ENCODE peak calls at places on chromosomes 4 and X, in four cellular contexts. F, J, D and Q are unnamed samples.
A peak's percentile ranks its signal among the peaks of the same experiment; 100 is the strongest.

GRCh38 chr4:73589887-73590801 is 30.1 kb downstream of the RASSF6 start:
- DNase-seq in J (peak; percentile 94), D (no peak), F (peak; percentile 42), Q (no peak)

GRCh38 chr4:11367371-11367770 is 61.3 kb downstream of the HS3ST1 start:
- DNase-seq in F (peak; percentile 18), J (no peak), D (no peak), Q (peak; percentile 79)

GRCh38 chr4:148007303-148007702 is 275.4 kb downstream of the ARHGAP10 start:
- DNase-seq in J (no peak), F (no peak), D (peak; percentile 92), Q (no peak)

GRCh38 chr4:57020467-57021101 is 41.9 kb downstream of the POLR2B start:
- DNase-seq in J (no peak), F (no peak), D (peak; percentile 7), Q (no peak)

GRCh38 chr4:129240816-129241215 is 144.9 kb downstream of the C4orf33 start:
- DNase-seq in J (no peak), F (peak; percentile 52), D (no peak), Q (no peak)

GRCh38 chrX:39815621-39816020 is 282.1 kb downstream of the BCOR start:
- DNase-seq in D (no peak), J (no peak), F (no peak), Q (no peak)

GRCh38 chr4:83618991-83619390 is 83.1 kb downstream of the GPAT3 start:
- DNase-seq in J (no peak), F (no peak), D (no peak), Q (no peak)

GRCh38 chrX:145735036-145735435 is 82.6 kb upstream of the SLITRK2 start:
- DNase-seq in D (no peak), J (no peak), F (no peak), Q (no peak)

GRCh38 chr4:184237612-184238011 is 19.9 kb upstream of the ENPP6 start:
- DNase-seq in F (no peak), D (no peak), J (no peak), Q (no peak)

GRCh38 chrX:42398967-42399631 is 378.9 kb downstream of the PPP1R2C start:
- DNase-seq in J (no peak), F (no peak), D (no peak), Q (no peak)

DNA sequence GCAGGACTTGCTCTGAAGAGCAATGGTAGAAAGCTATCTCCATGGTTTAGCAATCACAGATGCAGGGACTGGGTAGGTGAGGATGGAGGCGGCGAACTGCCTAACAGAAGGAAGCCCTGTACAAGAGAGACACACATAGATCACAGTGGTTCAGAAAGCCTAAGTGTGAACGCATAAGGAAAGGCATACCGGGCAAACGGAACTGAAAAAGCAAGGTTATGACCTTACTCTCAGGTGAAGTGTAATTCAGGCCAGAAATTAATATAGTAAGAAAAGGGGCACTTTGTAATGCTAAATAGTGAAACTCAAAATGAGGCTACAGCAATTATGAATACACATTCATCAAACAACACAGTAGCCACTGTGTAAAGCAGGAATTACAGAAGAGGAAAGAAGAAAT is 126.6 kb downstream of the PALLD start:
- DNase-seq in F (no peak), D (no peak), J (no peak), Q (no peak)
- H3K27ac ChIP-seq in F (no peak overlapping the region), D (no peak overlapping the region), J (no peak overlapping the region), Q (no peak overlapping the region)

DNA sequence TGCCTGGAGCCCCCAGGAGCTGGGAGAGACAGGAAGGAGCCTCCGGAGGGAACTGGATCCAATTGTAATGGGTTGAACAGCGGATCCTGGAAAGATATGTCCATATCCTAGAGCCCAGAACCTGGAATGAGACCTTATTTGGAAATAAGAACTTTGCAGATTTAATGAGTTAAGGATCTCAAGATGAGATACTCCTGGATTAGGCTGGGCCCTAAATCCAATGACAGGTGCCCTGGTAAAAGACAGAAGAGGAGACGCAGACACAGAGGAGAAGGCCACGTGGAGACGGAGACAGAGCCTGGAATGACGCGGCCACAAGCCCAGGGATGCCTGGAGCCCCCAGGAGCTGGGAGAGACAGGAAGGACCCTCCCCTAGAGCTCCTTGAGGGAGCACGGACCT is 34.1 kb downstream of the P2RY8 start:
- DNase-seq in J (no peak), F (no peak), D (no peak), Q (no peak)
- H3K4me1 ChIP-seq in J (peaks cover 64% of the 10 kb centered on the region), F (no peaks in the 10 kb centered on the region), D (no peaks in the 10 kb centered on the region), Q (no peaks in the 10 kb centered on the region)

GRCh38 chr4:120924931-120925330 is 2.4 kb upstream of the PRDM5 start:
- DNase-seq in J (no peak), D (no peak), F (no peak), Q (no peak)

GRCh38 chr4:120920666-120921065 is 1.9 kb downstream of the PRDM5 start:
- DNase-seq in J (no peak), F (no peak), D (no peak), Q (no peak)

GRCh38 chr4:120921456-120922389 is 803 bp downstream of the PRDM5 start:
- DNase-seq in F (peak; percentile 73), J (no peak), D (peak; percentile 45), Q (peak; percentile 82)

GRCh38 chr4:120923201-120923522 is 636 bp upstream of the PRDM5 start:
- DNase-seq in D (no peak), F (no peak), J (no peak), Q (no peak)

GRCh38 chr4:120922390-120923200 is at the start of gene PRDM5:
- DNase-seq in J (no peak), F (peak; percentile 64), D (peak; percentile 71), Q (peak; percentile 72)
- H3K27ac ChIP-seq in J (no peak within 1 kb of the TSS), F (peak within 1 kb of the TSS; percentile 87), D (peak within 1 kb of the TSS; percentile 96), Q (peak within 1 kb of the TSS; percentile 83)

GRCh38 chr4:1801286-1801958 is 8.3 kb downstream of the FGFR3 start:
- DNase-seq in F (no peak), J (no peak), D (no peak), Q (no peak)

GRCh38 chr4:1799364-1799996 is 6.4 kb downstream of the FGFR3 start:
- DNase-seq in J (no peak), F (no peak), D (no peak), Q (no peak)

GRCh38 chr4:1799997-1800375 is 6.9 kb downstream of the FGFR3 start:
- DNase-seq in F (no peak), J (no peak), D (no peak), Q (no peak)

GRCh38 chr4:1802151-1802715 is 9.1 kb downstream of the FGFR3 start:
- DNase-seq in F (no peak), D (peak; percentile 20), J (no peak), Q (no peak)

GRCh38 chr4:1800805-1801204 is 7.7 kb downstream of the FGFR3 start:
- DNase-seq in F (no peak), J (no peak), D (no peak), Q (no peak)
- H3K4me1 ChIP-seq in F (peaks cover 3% of the 10 kb centered on the region), J (no peaks in the 10 kb centered on the region), D (no peaks in the 10 kb centered on the region), Q (no peaks in the 10 kb centered on the region)